ENCODE peak calls at places on chromosome 11, in five cellular contexts. Z is breast epithelium, C is mesendoderm, H is NT2/D1, M is trophoblast cell. X is an unnamed sample.

GRCh38 chr11:2368851-2369180 is 8.3 kb upstream of the CD81 start:
- DNase-seq in Z (no peak), C (no peak), H (no peak), M (no peak), X (no peak)

GRCh38 chr11:108115495-108116140 is 5.7 kb upstream of the ACAT1 start:
- DNase-seq in Z (peak), C (peak), H (no peak), M (no peak), X (peak)

GRCh38 chr11:22753401-22753800 is 76.2 kb downstream of the SVIP start:
- DNase-seq in Z (no peak), C (no peak), H (no peak), M (no peak), X (no peak)

GRCh38 chr11:5380740-5381342 is 2.8 kb upstream of the OR51M1 start:
- DNase-seq in Z (peak), C (peak), H (peak), M (peak), X (peak)

GRCh38 chr11:2411446-2412305 is 11.1 kb downstream of the TSSC4 start:
- DNase-seq in Z (no peak), C (no peak), H (no peak), M (no peak), X (no peak)

GRCh38 chr11:86703992-86704391 is 31.6 kb upstream of the ME3 start:
- DNase-seq in Z (no peak), C (no peak), H (no peak), M (no peak), X (no peak)

GRCh38 chr11:74735566-74735965 is 4.3 kb upstream of the CHRDL2 start:
- DNase-seq in Z (no peak), C (no peak), H (no peak), M (no peak), X (no peak)

GRCh38 chr11:32302826-32303225 is 132.5 kb downstream of the WT1 start:
- DNase-seq in Z (no peak), C (no peak), H (no peak), M (peak), X (no peak)

GRCh38 chr11:46291441-46292143 is 14.1 kb downstream of the CREB3L1 start:
- DNase-seq in Z (no peak), C (no peak), H (no peak), M (no peak), X (no peak)

GRCh38 chr11:15912825-15913224 is 443.5 kb downstream of the SOX6 start:
- DNase-seq in Z (no peak), C (peak), H (no peak), M (no peak), X (no peak)

GRCh38 chr11:2930705-2931415 is 1.6 kb upstream of the PHLDA2 start:
- DNase-seq in Z (peak), C (peak), H (peak), M (peak), X (peak)

GRCh38 chr11:113242767-113243397 is 71.5 kb upstream of the TTC12 start:
- DNase-seq in Z (no peak), C (peak), H (no peak), M (no peak), X (no peak)

GRCh38 chr11:115657586-115657985 is 153.4 kb upstream of the CADM1 start:
- DNase-seq in Z (no peak), C (no peak), H (no peak), M (no peak), X (no peak)

GRCh38 chr11:66316849-66317251 is at the start of gene CD248:
- DNase-seq in Z (no peak), C (peak), H (no peak), M (no peak), X (no peak)

GRCh38 chr11:59706518-59707285 is 6.9 kb downstream of the OR10V1 start:
- DNase-seq in Z (no peak), C (no peak), H (no peak), M (peak), X (peak)

GRCh38 chr11:2414616-2415015 is 14.1 kb downstream of the TSSC4 start:
- DNase-seq in Z (no peak), C (no peak), H (no peak), M (no peak), X (no peak)

GRCh38 chr11:125939081-125939521 is 6.7 kb upstream of the VSIG10L2 start:
- DNase-seq in Z (no peak), C (peak), H (peak), M (no peak), X (no peak)

GRCh38 chr11:96337541-96338530 is 5.2 kb downstream of the MAML2 start:
- DNase-seq in Z (no peak), C (no peak), H (no peak), M (no peak), X (no peak)

GRCh38 chr11:122634507-122634906 is 21.0 kb upstream of the UBASH3B start:
- DNase-seq in Z (no peak), C (peak), H (no peak), M (peak), X (peak)

GRCh38 chr11:46298699-46299424 is 21.4 kb downstream of the CREB3L1 start:
- DNase-seq in Z (no peak), C (no peak), H (no peak), M (peak), X (peak)

GRCh38 chr11:96237759-96238158 is 105.2 kb downstream of the MAML2 start:
- DNase-seq in Z (no peak), C (peak), H (no peak), M (no peak), X (no peak)

GRCh38 chr11:31408205-31408604 is 38.5 kb downstream of the DNAJC24 start:
- DNase-seq in Z (no peak), C (no peak), H (no peak), M (no peak), X (no peak)

GRCh38 chr11:42462558-42463310 is 849.1 kb upstream of the API5 start:
- DNase-seq in Z (no peak), C (no peak), H (no peak), M (no peak), X (no peak)

GRCh38 chr11:123405123-123405592 is 24.9 kb upstream of the GRAMD1B start:
- DNase-seq in Z (no peak), C (peak), H (no peak), M (no peak), X (no peak)

GRCh38 chr11:3130269-3131071 is 34.6 kb downstream of the OSBPL5 start:
- DNase-seq in Z (peak), C (no peak), H (no peak), M (peak), X (no peak)

GRCh38 chr11:95134491-95134890 is 44.8 kb downstream of the ENDOD1 start:
- DNase-seq in Z (no peak), C (no peak), H (no peak), M (peak), X (peak)

GRCh38 chr11:17607572-17608570 is 60.8 kb downstream of the OTOG start:
- DNase-seq in Z (no peak), C (no peak), H (no peak), M (no peak), X (no peak)

GRCh38 chr11:67408437-67409200 is 4.7 kb downstream of the TBC1D10C start:
- DNase-seq in Z (no peak), C (no peak), H (no peak), M (no peak), X (no peak)
- H3K4me3 ChIP-seq in Z (no peak), C (no peak), H (no peak), M (no peak), X (no peak)

GRCh38 chr11:117870176-117870952 is 6.1 kb downstream of the FXYD6 start:
- DNase-seq in Z (no peak), C (no peak), H (no peak), M (no peak), X (no peak)
- H3K4me3 ChIP-seq in Z (no peak), C (no peak), H (no peak), M (no peak), X (no peak)

DNA sequence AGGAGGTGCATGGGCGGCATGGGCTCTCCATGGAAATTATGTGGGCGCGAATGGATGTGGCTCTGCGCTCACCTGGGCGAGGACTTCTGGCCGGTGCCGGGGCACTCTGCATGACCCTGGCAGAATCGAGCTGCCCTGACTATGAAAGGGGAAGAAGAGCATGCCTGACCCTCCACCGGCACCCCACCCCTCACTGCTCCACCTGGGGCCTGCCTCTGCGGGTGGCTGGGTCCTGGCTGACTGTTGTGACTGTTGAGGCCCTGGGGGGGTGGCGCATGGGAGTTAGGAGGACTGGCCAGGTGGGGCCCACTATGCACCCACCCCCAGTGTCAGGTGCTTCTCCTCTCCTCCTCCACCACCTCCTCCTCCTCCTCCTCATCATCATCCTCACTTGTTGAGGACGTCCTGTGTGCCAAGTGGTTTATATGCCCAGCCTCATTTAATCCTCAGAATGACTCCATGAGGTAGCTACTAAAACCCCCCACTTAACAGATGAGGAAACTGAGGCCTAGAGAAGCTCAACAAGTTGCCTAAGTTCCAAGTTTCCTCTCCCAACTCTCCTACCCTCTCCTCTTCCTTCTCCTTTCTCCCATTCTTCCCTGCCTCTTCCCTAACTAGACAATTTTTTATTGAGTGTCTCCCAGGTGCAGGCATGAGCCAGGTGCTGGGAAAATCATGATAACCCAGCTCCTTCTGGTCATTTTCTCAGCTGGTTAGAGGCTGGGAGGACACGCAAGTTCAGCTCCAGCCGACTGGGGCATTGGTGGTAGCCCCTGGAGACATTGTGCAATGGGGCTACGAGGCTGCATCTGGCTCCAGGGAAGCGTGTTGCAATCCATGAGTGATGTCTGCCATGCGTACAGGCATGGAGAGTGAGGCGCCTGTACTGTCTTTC is 2.3 kb downstream of the MYEOV start:
- DNase-seq in Z (no peak), C (no peak), H (no peak), M (peak), X (peak)
- H3K4me3 ChIP-seq in Z (no peak), C (no peak), H (no peak), M (no peak), X (peak)

DNA sequence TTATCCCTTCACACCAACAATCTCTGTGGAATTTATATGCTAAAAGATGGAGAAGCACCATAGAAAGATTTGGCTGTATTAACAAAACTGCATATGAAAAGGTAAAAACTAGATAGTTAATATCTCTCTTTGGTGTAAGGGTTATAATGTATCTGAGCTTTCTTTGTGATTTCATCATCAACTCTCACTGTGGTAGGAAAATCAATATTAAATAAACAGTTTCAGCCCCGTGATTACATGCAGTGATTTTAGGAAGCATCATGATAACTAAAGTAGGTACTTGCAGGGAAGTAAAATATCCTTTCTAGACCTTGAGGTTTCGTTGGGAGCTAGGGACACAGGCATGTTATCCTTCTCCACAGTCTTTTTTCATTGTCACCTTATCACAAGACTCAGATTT is 2.7 kb downstream of the BMAL1 start:
- DNase-seq in Z (no peak), C (no peak), H (no peak), M (no peak), X (no peak)
- H3K4me3 ChIP-seq in Z (no peak), C (no peak), H (no peak), M (no peak), X (no peak)

DNA sequence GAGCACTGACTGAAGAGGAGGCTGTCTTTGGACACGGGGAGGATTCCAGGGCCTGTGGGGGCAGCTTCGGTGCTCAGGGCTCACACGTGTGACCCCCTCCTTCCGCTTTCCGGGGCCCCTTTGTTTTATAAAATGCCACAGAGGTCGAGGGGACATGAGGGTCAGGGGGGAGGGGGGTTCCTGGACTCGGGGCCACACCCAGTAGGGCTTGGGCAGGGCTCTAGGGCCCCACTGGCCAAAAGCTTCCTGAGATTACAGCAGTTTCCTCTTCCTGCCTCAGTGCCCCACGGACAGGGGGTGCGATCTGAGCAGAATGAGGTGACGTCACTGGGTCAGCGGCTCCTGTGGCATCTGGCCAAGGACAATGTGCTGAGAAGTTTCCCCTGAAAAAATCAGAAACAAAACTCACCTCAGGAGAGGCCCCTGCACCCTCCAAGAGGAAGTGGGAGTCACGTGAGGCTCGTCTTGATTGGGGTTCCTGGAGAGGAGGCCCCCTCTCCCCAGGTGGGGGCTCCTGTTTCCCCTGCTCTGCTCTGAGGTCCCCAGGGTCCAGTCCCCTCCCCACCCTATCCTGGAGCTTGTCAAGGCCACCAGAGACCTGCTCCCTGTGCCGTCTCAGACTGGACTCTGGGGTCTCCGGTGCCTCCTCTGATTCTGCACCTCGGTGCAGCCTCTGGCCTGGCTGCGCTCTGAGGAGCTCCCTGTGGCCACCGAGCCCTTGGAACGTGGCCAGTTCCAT is 6.4 kb upstream of the IFITM3 start:
- DNase-seq in Z (no peak), C (no peak), H (no peak), M (no peak), X (no peak)
- H3K4me3 ChIP-seq in Z (no peak), C (no peak), H (no peak), M (no peak), X (no peak)

GRCh38 chr11:27085115-27085514 is 44.5 kb downstream of the BBOX1 start:
- DNase-seq in Z (no peak), C (no peak), H (no peak), M (no peak), X (no peak)

GRCh38 chr11:27083782-27084181 is 43.2 kb downstream of the BBOX1 start:
- DNase-seq in Z (no peak), C (no peak), H (no peak), M (no peak), X (no peak)

GRCh38 chr11:27083241-27083640 is 42.6 kb downstream of the BBOX1 start:
- DNase-seq in Z (no peak), C (no peak), H (no peak), M (no peak), X (no peak)

GRCh38 chr11:27084407-27084985 is 43.9 kb downstream of the BBOX1 start:
- DNase-seq in Z (no peak), C (no peak), H (no peak), M (no peak), X (no peak)

GRCh38 chr11:27081056-27081455 is 40.4 kb downstream of the BBOX1 start:
- DNase-seq in Z (no peak), C (no peak), H (no peak), M (no peak), X (no peak)
- H3K4me3 ChIP-seq in Z (no peak), C (no peak), H (no peak), M (no peak), X (no peak)

DNA sequence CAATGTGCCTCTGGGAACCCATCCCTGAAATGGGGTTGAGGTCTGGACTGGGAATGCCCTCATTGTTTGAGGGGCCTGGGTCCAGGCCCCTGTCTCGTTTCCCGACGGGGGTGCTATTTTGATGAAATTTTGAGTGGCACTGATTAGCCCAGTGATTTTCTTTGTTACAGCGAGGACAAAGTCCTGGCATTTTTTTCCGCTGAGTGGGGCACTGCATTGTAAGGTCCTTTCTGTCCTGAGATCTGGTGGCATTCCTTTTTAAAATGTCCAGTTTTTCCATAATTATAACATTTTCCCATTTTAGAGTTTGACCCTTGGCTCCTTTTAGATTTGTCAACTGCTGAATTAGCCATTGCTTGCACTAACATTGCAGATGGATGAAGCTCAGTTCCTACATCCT is 69.7 kb upstream of the INCENP start:
- DNase-seq in Z (no peak), C (no peak), H (no peak), M (peak), X (no peak)
- H3K4me3 ChIP-seq in Z (no peak), C (no peak), H (no peak), M (no peak), X (no peak)

DNA sequence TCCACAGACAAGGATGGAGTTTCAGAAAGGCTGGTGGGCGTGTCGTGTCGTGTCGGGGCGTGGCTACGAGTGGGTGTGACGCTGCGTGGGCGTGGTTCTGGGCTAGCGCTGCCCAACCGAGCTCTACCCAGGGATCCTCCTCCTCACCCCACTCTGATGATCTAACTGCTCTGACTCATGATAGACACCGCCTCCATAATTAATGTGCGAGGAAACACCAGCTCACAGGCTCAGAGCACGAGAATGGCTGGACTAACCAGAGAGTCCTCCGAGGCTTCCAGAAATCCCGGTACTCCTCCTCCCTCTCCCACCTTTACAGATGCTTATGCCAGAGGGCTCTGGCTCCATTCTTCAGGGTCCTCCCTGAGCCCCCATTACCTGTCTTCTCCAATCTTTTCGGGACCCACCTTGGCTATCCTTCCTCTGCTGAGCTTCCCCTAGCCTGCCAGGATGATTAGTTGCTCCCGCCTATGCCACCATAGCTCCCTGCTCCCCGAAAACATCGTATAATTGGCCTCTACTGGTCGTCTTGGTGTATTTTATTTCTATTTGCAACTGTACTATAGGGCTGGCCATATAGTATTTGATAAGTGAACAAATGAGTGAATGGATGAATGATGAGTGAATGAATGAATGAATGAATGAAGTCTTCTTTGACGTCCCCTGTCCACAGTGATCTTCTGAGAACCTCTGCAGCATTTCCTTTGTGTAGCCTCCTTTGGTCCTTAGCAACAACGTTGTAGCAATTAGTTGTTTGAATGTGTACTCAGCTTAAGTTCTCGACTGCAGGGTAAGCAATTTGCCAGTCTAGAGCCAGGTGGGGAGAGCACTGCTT is 21.7 kb downstream of the TMPRSS13 start:
- DNase-seq in Z (peak), C (peak), H (peak), M (peak), X (peak)
- H3K4me3 ChIP-seq in Z (no peak), C (no peak), H (peak), M (no peak), X (peak)

GRCh38 chr11:64867748-64868462 is 10.5 kb downstream of the EHD1 start:
- DNase-seq in Z (no peak), C (no peak), H (no peak), M (peak), X (peak)
- H3K4me3 ChIP-seq in Z (no peak), C (no peak), H (no peak), M (no peak), X (no peak)

DNA sequence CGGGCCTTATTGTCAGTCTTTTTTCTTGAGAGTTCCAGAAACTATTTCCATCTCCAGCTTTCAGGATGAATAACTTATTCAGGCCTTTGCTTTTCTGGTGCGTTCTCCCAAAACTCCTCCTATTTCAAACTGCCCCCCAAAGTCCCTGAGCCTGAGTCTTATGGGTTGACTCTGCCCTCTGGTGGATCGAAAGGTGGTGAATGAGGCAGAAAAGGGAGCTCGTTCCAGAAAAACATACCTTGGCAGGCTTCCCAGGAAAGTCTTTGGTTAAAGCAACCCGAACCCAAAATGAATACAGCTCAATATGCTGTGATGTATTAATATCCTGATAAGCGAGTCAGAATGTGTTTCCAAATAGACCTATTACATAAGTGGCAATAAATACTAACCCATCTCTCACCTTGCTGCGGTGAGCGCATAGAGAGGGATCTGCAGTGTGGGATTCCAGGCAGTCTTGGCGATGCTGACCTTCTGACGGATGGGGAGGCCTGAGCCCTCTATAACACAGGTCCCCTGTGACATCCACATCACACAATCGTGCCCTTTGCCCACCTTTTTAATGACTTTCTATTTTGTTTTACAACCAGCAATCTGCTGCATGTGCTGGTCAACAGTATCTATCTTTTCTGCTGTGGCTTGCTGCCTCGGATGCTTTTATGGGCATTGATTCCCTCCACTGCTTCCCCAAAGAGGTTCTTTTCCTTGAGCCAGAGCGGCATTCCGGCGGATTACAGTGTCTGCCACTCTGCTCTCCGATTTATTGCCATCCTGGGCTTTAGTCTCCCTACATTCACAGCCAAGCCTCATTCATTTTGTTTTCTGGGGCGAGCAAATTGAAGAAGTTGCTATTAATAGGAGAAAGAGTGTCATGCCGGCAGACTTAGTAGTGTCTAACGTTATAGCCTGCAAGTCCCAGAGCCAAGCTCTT is 756.8 kb downstream of the NTM start:
- DNase-seq in Z (no peak), C (peak), H (peak), M (peak), X (no peak)
- H3K4me3 ChIP-seq in Z (peak), C (no peak), H (peak), M (no peak), X (no peak)

X was measured in PC-9.